ENCODE peak calls at places on chromosomes 1 and 21, in six cellular contexts. Z is stimulated activated CD4-positive, alpha-beta T cell treated with anti-CD3 and anti-CD28 coated beads, Interleukin-15, amount 100 ng/mL, for 1 hour; C is left kidney; G is HTR-8/SVneo; V is stimulated activated CD8-positive, alpha-beta memory T cell treated with anti-CD3 and anti-CD28 coated beads, Interleukin-7, amount 100 ng/mL, for 1 hour; M is KG1. Q is an unnamed sample.

GRCh38 chr1:76006234-76006633 is 68.3 kb upstream of the ST6GALNAC3 start:
- DNase-seq in Z (no peak), C (no peak), G (no peak), V (no peak), M (no peak), Q (no peak)

GRCh38 chr1:4323309-4323708 is 331.1 kb upstream of the AJAP1 start:
- DNase-seq in Z (no peak), C (no peak), G (no peak), V (no peak), M (no peak), Q (no peak)

GRCh38 chr1:109922326-109922725 is 11.7 kb downstream of the CSF1 start:
- DNase-seq in Z (no peak), C (no peak), G (no peak), V (no peak), M (no peak), Q (no peak)

GRCh38 chr1:45499415-45499769 is 481 bp downstream of the CCDC163 start:
- DNase-seq in Z (no peak), C (peak), G (peak), V (no peak), M (peak), Q (no peak)

GRCh38 chr1:205182930-205183329 is 28.6 kb downstream of the DSTYK start:
- DNase-seq in Z (no peak), C (no peak), G (no peak), V (no peak), M (no peak), Q (no peak)

GRCh38 chr1:245938046-245938435 is 569.0 kb downstream of the SMYD3 start:
- DNase-seq in Z (no peak), C (no peak), G (no peak), V (no peak), M (no peak), Q (no peak)

GRCh38 chr1:224357626-224358124 is 996 bp downstream of the CNIH4 start:
- DNase-seq in Z (no peak), C (peak), G (peak), V (no peak), M (peak), Q (no peak)

GRCh38 chr21:45050786-45051489 is 23.4 kb upstream of the ADARB1 start:
- DNase-seq in Z (no peak), C (no peak), G (peak), V (no peak), M (no peak), Q (no peak)

GRCh38 chr21:39938086-39938611 is 70.9 kb downstream of the PCP4 start:
- DNase-seq in Z (no peak), C (no peak), G (no peak), V (no peak), M (no peak), Q (no peak)

GRCh38 chr1:45326627-45327591 is at the start of gene HPDL:
- DNase-seq in Z (no peak), C (peak), G (no peak), V (peak), M (no peak), Q (no peak)

GRCh38 chr1:16026723-16027484 is 5.1 kb downstream of the CLCNKA start:
- DNase-seq in Z (no peak), C (peak), G (no peak), V (no peak), M (no peak), Q (no peak)

GRCh38 chr1:6614019-6614952 is 755 bp downstream of the PHF13 start:
- DNase-seq in Z (no peak), C (peak), G (peak), V (no peak), M (no peak), Q (no peak)

GRCh38 chr1:179083031-179083345 is 1.1 kb downstream of the TOR3A start:
- DNase-seq in Z (no peak), C (no peak), G (no peak), V (no peak), M (no peak), Q (no peak)

GRCh38 chr21:17786219-17787181 is 32.7 kb downstream of the C21orf91 start:
- DNase-seq in Z (no peak), C (no peak), G (no peak), V (no peak), M (no peak), Q (no peak)

GRCh38 chr1:101474039-101474665 is 237.3 kb downstream of the S1PR1 start:
- DNase-seq in Z (no peak), C (peak), G (peak), V (no peak), M (no peak), Q (no peak)